ENCODE peak calls at places on chromosome 14, in five cellular contexts. I is astrocyte of the cerebellum, W is fibroblast of pulmonary artery, R is lung, M is cardiac fibroblast. Y is an unnamed sample.

GRCh38 chr14:79369359-79370332 is 841.7 kb downstream of the DIO2 start:
- DNase-seq in I (peak), W (peak), R (no peak), M (peak), Y (no peak)

GRCh38 chr14:51564460-51564859 is 87.2 kb upstream of the FRMD6 start:
- DNase-seq in I (no peak), W (no peak), R (no peak), M (no peak), Y (no peak)

GRCh38 chr14:66066991-66067788 is 419.0 kb upstream of the CCDC196 start:
- DNase-seq in I (no peak), W (peak), R (no peak), M (peak), Y (no peak)

GRCh38 chr14:75885829-75886228 is 96.0 kb downstream of the TGFB3 start:
- DNase-seq in I (no peak), W (peak), R (no peak), M (peak), Y (no peak)

GRCh38 chr14:101780887-101781239 is 19.4 kb downstream of the PPP2R5C start:
- DNase-seq in I (no peak), W (no peak), R (no peak), M (no peak), Y (peak)

GRCh38 chr14:102071283-102071998 is 15.4 kb downstream of the HSP90AA1 start:
- DNase-seq in I (no peak), W (peak), R (no peak), M (peak), Y (no peak)

GRCh38 chr14:96363751-96364336 is 518 bp downstream of the GSKIP start:
- DNase-seq in I (no peak), W (peak), R (peak), M (peak), Y (no peak)

GRCh38 chr14:88614218-88614907 is 51.5 kb downstream of the ZC3H14 start:
- DNase-seq in I (peak), W (peak), R (no peak), M (peak), Y (no peak)

GRCh38 chr14:106586098-106586704 is 1059.8 kb downstream of the TMEM121 start:
- DNase-seq in I (no peak), W (no peak), R (no peak), M (no peak), Y (no peak)

GRCh38 chr14:73189651-73190050 is 47.7 kb upstream of the PAPLN start:
- DNase-seq in I (no peak), W (no peak), R (no peak), M (no peak), Y (no peak)

GRCh38 chr14:65252471-65253255 is 150.3 kb upstream of the MAX start:
- DNase-seq in I (no peak), W (no peak), R (no peak), M (no peak), Y (no peak)

GRCh38 chr14:22047105-22047504 is 373.5 kb upstream of the OR4E1 start:
- DNase-seq in I (no peak), W (peak), R (no peak), M (no peak), Y (no peak)

GRCh38 chr14:74902941-74903705 is 19.9 kb downstream of the RPS6KL1 start:
- DNase-seq in I (no peak), W (no peak), R (no peak), M (no peak), Y (no peak)

GRCh38 chr14:105375635-105376057 is 22.7 kb upstream of the TEX22 start:
- DNase-seq in I (no peak), W (peak), R (no peak), M (peak), Y (no peak)

GRCh38 chr14:53273671-53274072 is 120.5 kb upstream of the DDHD1 start:
- DNase-seq in I (no peak), W (peak), R (no peak), M (peak), Y (no peak)

GRCh38 chr14:54669759-54670630 is 103.1 kb downstream of the SAMD4A start:
- DNase-seq in I (peak), W (peak), R (no peak), M (peak), Y (no peak)

GRCh38 chr14:53741379-53742225 is 215.0 kb downstream of the BMP4 start:
- DNase-seq in I (peak), W (no peak), R (no peak), M (no peak), Y (no peak)

GRCh38 chr14:62428429-62429203 is 616.6 kb downstream of the KCNH5 start:
- DNase-seq in I (peak), W (peak), R (no peak), M (peak), Y (no peak)

GRCh38 chr14:55329999-55330710 is 58.9 kb downstream of the FBXO34 start:
- DNase-seq in I (no peak), W (no peak), R (no peak), M (peak), Y (no peak)

DNA sequence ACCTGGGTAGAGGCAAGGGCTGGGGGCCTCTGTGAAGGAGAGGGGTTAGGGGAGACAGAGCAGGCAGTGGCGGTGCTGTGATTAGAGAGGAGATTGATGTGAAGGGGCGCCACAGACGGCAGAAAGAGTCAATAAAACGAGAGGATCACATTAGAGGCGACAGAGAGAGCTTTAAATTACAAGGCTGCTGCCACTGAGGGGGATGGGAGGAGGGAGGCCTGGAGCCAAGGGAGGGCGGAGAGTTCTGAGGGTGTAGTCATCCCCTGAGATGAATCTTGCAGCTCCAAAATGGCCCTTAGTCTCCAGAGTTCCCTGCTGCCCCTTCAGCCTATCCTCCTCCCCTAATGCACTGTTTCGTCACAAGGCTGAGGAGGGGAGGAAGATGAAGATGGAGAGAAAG is 12.8 kb downstream of the ZFHX2 start:
- DNase-seq in I (no peak), W (peak), R (no peak), M (peak), Y (no peak)
- H3K4me3 ChIP-seq in I (no peak), W (no peak), R (no peak), M (no peak), Y (no peak)

GRCh38 chr14:103109789-103110415 is 13.4 kb upstream of the TNFAIP2 start:
- DNase-seq in I (peak), W (peak), R (no peak), M (peak), Y (no peak)

GRCh38 chr14:103107941-103108748 is 13.6 kb downstream of the EXOC3L4 start:
- DNase-seq in I (no peak), W (no peak), R (no peak), M (no peak), Y (no peak)

GRCh38 chr14:103107455-103107854 is 12.9 kb downstream of the EXOC3L4 start:
- DNase-seq in I (no peak), W (no peak), R (no peak), M (no peak), Y (no peak)

GRCh38 chr14:103110681-103111296 is 12.5 kb upstream of the TNFAIP2 start:
- DNase-seq in I (no peak), W (no peak), R (no peak), M (no peak), Y (no peak)

DNA sequence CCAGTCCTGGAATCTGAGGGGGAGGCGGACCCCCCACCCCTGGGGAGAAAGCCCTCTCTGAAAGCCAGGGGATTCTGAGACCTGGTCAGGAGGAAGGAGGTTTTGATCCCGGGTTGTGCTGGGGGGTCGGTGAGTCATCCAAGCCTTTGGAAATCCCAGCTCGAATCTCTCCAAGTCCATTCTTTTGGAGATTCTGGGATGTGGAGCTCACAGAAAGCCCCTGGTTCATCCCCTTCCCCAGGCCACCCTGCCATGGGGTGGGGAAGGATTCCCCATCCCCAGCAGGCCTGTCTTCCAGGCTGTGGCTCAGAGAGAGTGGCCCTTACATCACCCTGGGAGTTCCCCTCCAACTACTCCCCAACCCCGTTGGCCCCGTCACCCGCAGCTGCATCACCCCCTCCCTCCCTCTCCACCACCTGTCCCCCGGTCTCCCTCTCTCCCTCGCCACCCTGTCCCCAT is 14.3 kb downstream of the EXOC3L4 start:
- DNase-seq in I (no peak), W (no peak), R (no peak), M (peak), Y (no peak)
- H3K4me3 ChIP-seq in I (no peak), W (no peak), R (no peak), M (no peak), Y (no peak)

GRCh38 chr14:80585506-80585835 is 356.1 kb downstream of the CEP128 start:
- DNase-seq in I (no peak), W (peak), R (no peak), M (no peak), Y (no peak)
- H3K4me3 ChIP-seq in I (no peak), W (no peak), R (no peak), M (no peak), Y (no peak)

GRCh38 chr14:90405101-90405500 is 8.3 kb downstream of the CALM1 start:
- DNase-seq in I (no peak), W (no peak), R (no peak), M (no peak), Y (no peak)
- H3K4me3 ChIP-seq in I (no peak), W (no peak), R (no peak), M (no peak), Y (no peak)

Y was measured in esophagus muscularis mucosa.